ENCODE peak calls at places on chromosomes 3 and 15, in seven cellular contexts. I is A673; D is activated naive CD4-positive, alpha-beta T cell; R is neural progenitor cell; V is right atrium auricular region; A is MCF 10A; W is stimulated activated CD8-positive, alpha-beta memory T cell treated with anti-CD3 and anti-CD28 coated beads, Interleukin-15, amount 100 ng/mL, for 24 hours. X is an unnamed sample.

GRCh38 chr3:116070102-116070501 is 375.2 kb downstream of the LSAMP start:
- DNase-seq in I (no peak), D (no peak), R (no peak), V (no peak), A (no peak), W (no peak), X (no peak)

GRCh38 chr3:156207802-156208685 is 87.7 kb downstream of the KCNAB1 start:
- DNase-seq in I (no peak), D (no peak), R (no peak), V (no peak), A (no peak), W (no peak), X (no peak)

GRCh38 chr3:159586587-159587202 is 401.9 kb upstream of the IL12A start:
- DNase-seq in I (peak), D (no peak), R (peak), V (no peak), A (peak), W (no peak), X (no peak)

GRCh38 chr3:197394464-197395321 is 96.3 kb upstream of the DLG1 start:
- DNase-seq in I (no peak), D (no peak), R (no peak), V (peak), A (peak), W (no peak), X (no peak)

GRCh38 chr3:147712357-147712756 is 303.2 kb downstream of the ZIC1 start:
- DNase-seq in I (no peak), D (no peak), R (no peak), V (no peak), A (no peak), W (no peak), X (no peak)

GRCh38 chr15:55703873-55704285 is 39.1 kb downstream of the PRTG start:
- DNase-seq in I (peak), D (no peak), R (no peak), V (no peak), A (no peak), W (no peak), X (no peak)

GRCh38 chr3:126256256-126256655 is 75.9 kb upstream of the ALDH1L1 start:
- DNase-seq in I (no peak), D (no peak), R (no peak), V (no peak), A (no peak), W (no peak), X (no peak)

GRCh38 chr3:127787966-127788365 is 34.3 kb downstream of the MGLL start:
- DNase-seq in I (no peak), D (no peak), R (no peak), V (no peak), A (no peak), W (no peak), X (no peak)

GRCh38 chr15:43270676-43271306 is 4.1 kb upstream of the TGM5 start:
- DNase-seq in I (no peak), D (no peak), R (no peak), V (peak), A (no peak), W (no peak), X (no peak)

GRCh38 chr3:115270849-115271248 is 123.8 kb upstream of the ZBTB20 start:
- DNase-seq in I (no peak), D (no peak), R (no peak), V (no peak), A (no peak), W (no peak), X (no peak)

X was measured in activated CD4-positive, CD25-positive, alpha-beta regulatory T cell.